ENCODE peak calls at places on chromosomes 7 and 10, in four cellular contexts. J, P, H and V are unnamed samples.

GRCh38 chr10:17239671-17240460 is 11.8 kb downstream of the VIM start:
- DNase-seq in J (no peak), H (no peak), P (no peak), V (no peak)

GRCh38 chr7:20407585-20408466 is 77.1 kb downstream of the ITGB8 start:
- DNase-seq in J (no peak), P (peak), H (peak), V (no peak)

GRCh38 chr7:157391036-157391710 is 54.4 kb downstream of the DNAJB6 start:
- DNase-seq in J (no peak), P (no peak), H (no peak), V (no peak)

GRCh38 chr7:150947761-150948680 is 30.1 kb downstream of the KCNH2 start:
- DNase-seq in P (no peak), H (no peak), J (no peak), V (no peak)

GRCh38 chr7:108178393-108178792 is 48.2 kb upstream of the LAMB4 start:
- DNase-seq in P (no peak), J (no peak), H (no peak), V (peak)

GRCh38 chr7:64494912-64495461 is 67.9 kb downstream of the ZNF680 start:
- DNase-seq in J (no peak), P (no peak), H (no peak), V (no peak)

GRCh38 chr7:55441668-55442305 is 76.7 kb downstream of the LANCL2 start:
- DNase-seq in J (peak), P (peak), H (no peak), V (no peak)

GRCh38 chr7:101877882-101878591 is 60.6 kb downstream of the CUX1 start:
- DNase-seq in J (no peak), H (no peak), P (no peak), V (no peak)

GRCh38 chr10:68301790-68302502 is 29.9 kb upstream of the HNRNPH3 start:
- DNase-seq in H (peak), P (peak), J (peak), V (peak)

GRCh38 chr7:2523461-2523905 is 3.9 kb downstream of the LFNG start:
- DNase-seq in J (no peak), P (no peak), H (peak), V (no peak)

GRCh38 chr7:2521341-2521745 is 1.8 kb downstream of the LFNG start:
- DNase-seq in J (no peak), H (no peak), P (no peak), V (no peak)

GRCh38 chr7:2522780-2523433 is 3.3 kb downstream of the LFNG start:
- DNase-seq in P (no peak), H (peak), J (no peak), V (no peak)

GRCh38 chr7:2520808-2521146 is 1.2 kb downstream of the LFNG start:
- DNase-seq in J (no peak), H (no peak), P (no peak), V (no peak)

DNA sequence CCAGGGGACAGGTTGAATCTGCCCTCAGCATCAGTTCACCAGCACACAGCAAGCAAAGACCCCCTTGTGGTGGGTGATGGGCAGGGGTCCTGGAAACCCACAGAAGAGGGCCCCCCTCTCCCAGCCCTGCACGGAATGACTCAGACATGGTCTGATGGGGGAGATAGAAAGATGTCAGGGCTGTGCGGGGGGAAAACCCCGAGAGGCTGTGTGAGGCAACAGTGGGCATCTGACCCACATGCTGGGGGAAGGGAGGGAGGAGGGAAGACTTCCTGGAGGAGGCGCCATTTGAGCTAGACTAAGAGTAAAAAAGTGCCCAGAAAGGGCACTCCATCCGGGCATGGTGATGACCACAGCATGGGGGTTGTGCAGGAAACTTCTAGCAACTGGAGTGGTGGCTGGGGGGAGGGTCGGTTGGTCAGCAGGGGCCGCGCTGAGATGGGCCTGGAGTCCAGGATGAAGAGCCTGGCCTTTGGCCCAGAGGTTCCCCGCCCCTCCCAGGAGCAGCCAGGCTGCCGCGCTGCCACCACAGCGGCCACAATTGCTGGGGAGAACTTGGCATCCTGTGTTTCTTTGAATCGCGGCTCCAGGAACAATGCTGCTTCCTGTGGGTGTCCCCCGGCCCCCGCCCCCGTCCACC is 2.5 kb downstream of the LFNG start:
- DNase-seq in P (no peak), H (peak), J (no peak), V (no peak)
- TF ChIP-seq CTCF in P (no peak), H (no peak), J (no peak), V (no peak)

DNA sequence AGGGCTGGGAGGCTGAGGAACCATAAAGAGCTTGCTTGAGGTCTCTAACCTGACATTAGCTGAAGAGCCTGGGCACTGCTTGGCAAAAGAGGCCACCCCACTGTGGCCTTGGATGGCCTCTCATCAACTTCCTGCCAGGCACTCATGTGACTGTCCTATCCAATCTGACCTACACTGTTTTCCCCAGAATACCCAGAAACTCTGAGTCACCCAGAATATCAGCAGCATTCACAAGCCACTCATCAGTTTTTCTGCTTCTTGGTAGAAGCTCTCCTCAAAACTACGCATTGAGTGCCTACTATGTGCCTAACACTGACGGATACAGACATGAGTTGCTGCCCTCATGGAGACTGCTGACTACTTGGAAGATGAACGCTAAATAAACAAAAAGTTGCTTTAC is 4.1 kb upstream of the NT5C2 start:
- DNase-seq in P (peak), J (no peak), H (peak), V (no peak)
- H3K4me3 ChIP-seq in P (no peak), J (no peak), H (no peak), V (no peak)

GRCh38 chr7:30322656-30323355 is 38.4 kb downstream of the ZNRF2 start:
- DNase-seq in P (no peak), H (no peak), J (no peak), V (no peak)
- TF ChIP-seq CTCF in P (no peak), H (no peak), J (no peak), V (no peak)

DNA sequence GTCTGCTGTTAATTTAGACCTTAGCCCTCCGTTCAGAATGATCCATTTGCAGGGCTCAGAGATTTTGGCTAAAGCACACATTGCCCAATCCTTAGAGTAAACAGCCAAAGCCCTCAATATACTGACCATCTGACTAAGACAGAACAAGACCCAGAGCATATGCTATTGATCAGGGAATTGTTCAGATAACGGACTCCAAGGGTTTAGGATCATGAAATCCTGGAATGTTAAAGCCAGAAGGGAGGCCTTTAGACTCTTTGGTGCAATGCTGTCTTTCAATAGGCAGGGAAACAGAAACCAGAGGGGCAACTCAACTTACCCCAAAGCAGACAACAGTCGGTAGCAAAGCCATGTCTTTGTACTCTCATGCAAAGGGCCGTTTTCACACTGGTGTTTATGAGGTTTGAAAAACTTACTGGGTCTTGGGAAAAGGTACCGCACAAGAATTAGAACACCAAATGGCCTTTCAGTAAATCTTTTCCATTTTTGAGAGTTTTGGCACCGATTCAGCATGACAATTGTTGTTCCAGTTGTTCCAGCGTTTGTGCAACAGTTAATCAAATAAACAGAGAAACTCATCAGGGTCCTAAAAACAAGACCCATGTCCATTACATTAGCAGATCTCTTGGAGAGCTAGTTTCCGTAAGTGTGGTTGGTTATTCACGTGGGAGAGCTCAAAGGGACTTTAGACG is 94.2 kb upstream of the AGBL3 start:
- DNase-seq in H (no peak), J (no peak), P (peak), V (no peak)
- H3K4me3 ChIP-seq in H (peak), J (peak), P (peak), V (peak)